ENCODE peak calls at places on chromosomes 7 and 10, in eight cellular contexts. R, M, C, L, K, P, N and G are unnamed samples.
A peak's percentile ranks its signal among the peaks of the same experiment; 100 is the strongest.

GRCh38 chr7:91565499-91566331 is 301.5 kb downstream of the FZD1 start:
- DNase-seq in C (no peak), R (no peak), M (no peak), P (no peak), N (no peak), L (no peak), K (no peak), G (no peak)

GRCh38 chr7:45663965-45664623 is 89.9 kb downstream of the ADCY1 start:
- DNase-seq in P (peak; percentile 32), R (no peak), C (no peak), M (no peak), L (no peak), K (no peak), N (no peak), G (no peak)

GRCh38 chr7:35241884-35242283 is 12.0 kb downstream of the TBX20 start:
- DNase-seq in N (no peak), P (no peak), K (no peak), M (no peak), L (no peak), R (no peak), C (no peak), G (no peak)

GRCh38 chr10:3790858-3791257 is 5.8 kb upstream of the KLF6 start:
- DNase-seq in N (no peak), C (no peak), R (no peak), M (no peak), K (no peak), L (no peak), P (no peak), G (no peak)

GRCh38 chr10:95467162-95467599 is 94.0 kb downstream of the SORBS1 start:
- DNase-seq in K (peak; percentile 78), P (peak; percentile 57), M (peak; percentile 6), C (peak; percentile 17), N (peak; percentile 56), R (no peak), L (no peak), G (no peak)

GRCh38 chr7:7165372-7165771 is 17.0 kb upstream of the C1GALT1 start:
- DNase-seq in R (no peak), K (no peak), M (no peak), N (no peak), C (no peak), L (no peak), P (no peak), G (no peak)

GRCh38 chr7:16587785-16588184 is 57.8 kb downstream of the ANKMY2 start:
- DNase-seq in K (peak; percentile 26), R (no peak), L (no peak), N (no peak), P (no peak), M (no peak), C (no peak), G (no peak)

GRCh38 chr7:79820387-79820786 is 314.2 kb upstream of the GNAI1 start:
- DNase-seq in N (peak; percentile 20), R (no peak), M (peak; percentile 56), L (no peak), K (peak; percentile 63), C (peak; percentile 17), P (peak; percentile 48), G (no peak)

GRCh38 chr7:1323178-1324027 is 90.7 kb downstream of the UNCX start:
- DNase-seq in M (no peak), P (no peak), C (no peak), L (no peak), K (peak; percentile 45), R (no peak), N (peak; percentile 68), G (no peak)

GRCh38 chr10:62165803-62166202 is 102.8 kb downstream of the RTKN2 start:
- DNase-seq in K (no peak), M (no peak), C (no peak), P (no peak), N (no peak), L (no peak), R (no peak), G (no peak)

GRCh38 chr10:43262902-43263466 is 3.9 kb downstream of the RASGEF1A start:
- DNase-seq in K (no peak), N (no peak), P (peak; percentile 40), M (no peak), L (no peak), R (no peak), C (no peak), G (no peak)

GRCh38 chr10:126110434-126110833 is 214.1 kb downstream of the FANK1 start:
- DNase-seq in K (no peak), N (no peak), M (no peak), C (no peak), R (no peak), P (no peak), L (no peak), G (no peak)

GRCh38 chr10:7551891-7552731 is 114.7 kb downstream of the ITIH5 start:
- DNase-seq in C (no peak), K (no peak), N (peak; percentile 32), L (no peak), R (no peak), P (no peak), M (no peak), G (no peak)

GRCh38 chr7:67019562-67020390 is 23.1 kb downstream of the TYW1 start:
- DNase-seq in R (no peak), L (no peak), C (peak; percentile 73), P (peak; percentile 54), N (no peak), M (no peak), K (no peak), G (no peak)

GRCh38 chr7:43735802-43736603 is 6.7 kb upstream of the COA1 start:
- DNase-seq in N (no peak), P (no peak), C (peak; percentile 40), R (peak; percentile 14), L (no peak), M (no peak), K (no peak), G (no peak)

GRCh38 chr10:28875535-28876208 is 198.4 kb downstream of the BAMBI start:
- DNase-seq in C (peak; percentile 57), M (no peak), N (peak; percentile 19), P (no peak), L (no peak), K (no peak), R (peak; percentile 55), G (no peak)

GRCh38 chr7:5594616-5595544 is 171.2 kb upstream of the TNRC18 start:
- DNase-seq in K (peak; percentile 61), L (no peak), N (peak; percentile 74), P (no peak), C (peak; percentile 48), M (no peak), R (no peak), G (no peak)

GRCh38 chr10:90342480-90342879 is 515.4 kb downstream of the HTR7 start:
- DNase-seq in L (no peak), M (no peak), N (no peak), P (no peak), C (no peak), K (no peak), R (no peak), G (no peak)

GRCh38 chr7:19107392-19108147 is 9.9 kb downstream of the TWIST1 start:
- DNase-seq in C (peak; percentile 86), K (no peak), L (no peak), R (no peak), N (peak; percentile 50), M (no peak), P (no peak), G (no peak)

GRCh38 chr10:33074443-33074842 is 116.4 kb upstream of the ITGB1 start:
- DNase-seq in M (no peak), R (no peak), C (no peak), L (no peak), P (no peak), N (no peak), K (no peak), G (no peak)

GRCh38 chr7:131108212-131108980 is 219.3 kb upstream of the MKLN1 start:
- DNase-seq in L (no peak), P (no peak), C (peak; percentile 21), M (no peak), K (peak; percentile 82), N (peak; percentile 41), R (no peak), G (peak; percentile 41)

GRCh38 chr7:69067397-69067796 is 530.9 kb upstream of the AUTS2 start:
- DNase-seq in R (no peak), N (peak; percentile 21), K (no peak), P (no peak), C (no peak), L (no peak), M (no peak), G (no peak)

GRCh38 chr7:105794741-105795729 is 81.4 kb downstream of the ATXN7L1 start:
- DNase-seq in L (no peak), P (no peak), M (no peak), R (no peak), N (no peak), K (no peak), C (peak; percentile 51), G (no peak)

GRCh38 chr10:61000769-61001730 is 57.1 kb upstream of the RHOBTB1 start:
- DNase-seq in K (no peak), R (no peak), M (no peak), P (no peak), L (no peak), N (peak; percentile 78), C (peak; percentile 31), G (no peak)

GRCh38 chr7:83305027-83305426 is 142.3 kb upstream of the PCLO start:
- DNase-seq in N (no peak), C (no peak), M (no peak), P (no peak), L (no peak), R (no peak), K (no peak), G (no peak)